ENCODE peak calls at places on chromosomes 4 and X, in seven cellular contexts. P is neural crest cell, E is right lobe of liver, W is BJ, I is AG09319, F is PC-9, J is tibial artery. X is an unnamed sample.

GRCh38 chrX:154409222-154409871 is at the start of gene DNASE1L1:
- DNase-seq in P (no peak), E (peak; percentile 82), W (peak; percentile 42), I (peak; percentile 61), F (peak; percentile 98), J (peak; percentile 87), X (peak; percentile 81)

GRCh38 chr4:75939890-75940691 is 722 bp downstream of the NAAA start:
- DNase-seq in P (peak; percentile 39), E (peak; percentile 86), W (no peak), I (no peak), F (peak; percentile 47), J (peak; percentile 76), X (peak; percentile 91)

GRCh38 chr4:94577136-94577535 is 125.4 kb downstream of the PDLIM5 start:
- DNase-seq in P (no peak), E (no peak), W (peak; percentile 26), I (no peak), F (no peak), J (peak; percentile 53), X (no peak)

GRCh38 chrX:125203379-125203736 is 116.3 kb upstream of the TEX13C start:
- DNase-seq in P (peak; percentile 10), E (peak; percentile 56), W (no peak), I (no peak), F (no peak), J (no peak), X (peak; percentile 5)

GRCh38 chr4:56655209-56655626 is 25.9 kb downstream of the HOPX start:
- DNase-seq in P (peak; percentile 18), E (no peak), W (no peak), I (no peak), F (no peak), J (no peak), X (peak; percentile 30)

GRCh38 chr4:96913437-96914075 is 1073.7 kb downstream of the PDHA2 start:
- DNase-seq in P (no peak), E (no peak), W (no peak), I (no peak), F (no peak), J (no peak), X (no peak)

GRCh38 chrX:115023139-115023538 is 5.7 kb upstream of the IL13RA2 start:
- DNase-seq in P (no peak), E (no peak), W (peak; percentile 47), I (peak; percentile 24), F (no peak), J (no peak), X (no peak)

GRCh38 chrX:54564942-54565341 is 34.9 kb downstream of the GNL3L start:
- DNase-seq in P (no peak), E (no peak), W (no peak), I (no peak), F (no peak), J (no peak), X (no peak)

GRCh38 chr4:110840221-110840654 is 217.4 kb upstream of the PITX2 start:
- DNase-seq in P (no peak), E (no peak), W (peak; percentile 40), I (no peak), F (no peak), J (no peak), X (no peak)

GRCh38 chr4:54784188-54784671 is 126.5 kb downstream of the KIT start:
- DNase-seq in P (no peak), E (peak; percentile 58), W (peak; percentile 95), I (peak; percentile 60), F (no peak), J (peak; percentile 95), X (no peak)

GRCh38 chr4:112423591-112423990 is 92.4 kb downstream of the NEUROG2 start:
- DNase-seq in P (no peak), E (no peak), W (no peak), I (no peak), F (no peak), J (no peak), X (no peak)

GRCh38 chr4:20044502-20044911 is 207.2 kb upstream of the SLIT2 start:
- DNase-seq in P (no peak), E (no peak), W (no peak), I (peak; percentile 39), F (no peak), J (no peak), X (no peak)

GRCh38 chr4:7575426-7575825 is 140.7 kb upstream of the PSAPL1 start:
- DNase-seq in P (no peak), E (no peak), W (no peak), I (no peak), F (no peak), J (no peak), X (no peak)

GRCh38 chr4:140635606-140636005 is 66.8 kb upstream of the UCP1 start:
- DNase-seq in P (no peak), E (peak; percentile 60), W (no peak), I (no peak), F (peak; percentile 75), J (no peak), X (no peak)

GRCh38 chrX:154751121-154751668 is 318 bp upstream of the GAB3 start:
- DNase-seq in P (no peak), E (peak; percentile 56), W (no peak), I (no peak), F (no peak), J (no peak), X (no peak)

GRCh38 chrX:151860827-151861226 is 51.9 kb upstream of the MAGEA4 start:
- DNase-seq in P (no peak), E (no peak), W (no peak), I (no peak), F (no peak), J (no peak), X (no peak)

GRCh38 chr4:10006236-10006603 is 15.1 kb downstream of the SLC2A9 start:
- DNase-seq in P (no peak), E (no peak), W (peak; percentile 28), I (no peak), F (peak; percentile 57), J (peak; percentile 75), X (no peak)

GRCh38 chr4:15011166-15011565 is 8.9 kb downstream of the CPEB2 start:
- DNase-seq in P (no peak), E (no peak), W (no peak), I (no peak), F (no peak), J (no peak), X (no peak)
- TF ChIP-seq CTCF in P (no peak), E (no peak), W (no peak), I (no peak), F (no peak), J (no peak), X (no peak)

GRCh38 chr4:891747-892146 is 40.4 kb downstream of the GAK start:
- DNase-seq in P (peak; percentile 23), E (no peak), W (no peak), I (no peak), F (peak; percentile 7), J (no peak), X (no peak)
- TF ChIP-seq CTCF in P (no peak), E (peak; percentile 7), W (peak; percentile 28), I (peak; percentile 10), F (peak; percentile 36), J (no peak), X (no peak)

GRCh38 chrX:56216332-56216731 is 15.8 kb upstream of the KLF8 start:
- DNase-seq in P (no peak), E (no peak), W (no peak), I (no peak), F (no peak), J (no peak), X (no peak)

GRCh38 chrX:56222473-56223000 is 9.6 kb upstream of the KLF8 start:
- DNase-seq in P (no peak), E (no peak), W (no peak), I (no peak), F (no peak), J (no peak), X (no peak)

GRCh38 chrX:56221101-56221500 is 11.1 kb upstream of the KLF8 start:
- DNase-seq in P (no peak), E (no peak), W (no peak), I (no peak), F (no peak), J (no peak), X (no peak)

GRCh38 chrX:56219702-56220101 is 12.5 kb upstream of the KLF8 start:
- DNase-seq in P (no peak), E (no peak), W (no peak), I (no peak), F (no peak), J (no peak), X (no peak)
- TF ChIP-seq CTCF in P (peak; percentile 26), E (peak; percentile 24), W (no peak), I (peak; percentile 24), F (peak; percentile 47), J (peak; percentile 32), X (no peak)

GRCh38 chr4:5460106-5460801 is 248.1 kb downstream of the EVC2 start:
- DNase-seq in P (peak; percentile 49), E (no peak), W (no peak), I (no peak), F (peak; percentile 7), J (no peak), X (peak; percentile 44)
- TF ChIP-seq CTCF in P (peak; percentile 68), E (peak; percentile 44), W (peak; percentile 73), I (peak; percentile 75), F (peak; percentile 64), J (no peak), X (no peak)

DNA sequence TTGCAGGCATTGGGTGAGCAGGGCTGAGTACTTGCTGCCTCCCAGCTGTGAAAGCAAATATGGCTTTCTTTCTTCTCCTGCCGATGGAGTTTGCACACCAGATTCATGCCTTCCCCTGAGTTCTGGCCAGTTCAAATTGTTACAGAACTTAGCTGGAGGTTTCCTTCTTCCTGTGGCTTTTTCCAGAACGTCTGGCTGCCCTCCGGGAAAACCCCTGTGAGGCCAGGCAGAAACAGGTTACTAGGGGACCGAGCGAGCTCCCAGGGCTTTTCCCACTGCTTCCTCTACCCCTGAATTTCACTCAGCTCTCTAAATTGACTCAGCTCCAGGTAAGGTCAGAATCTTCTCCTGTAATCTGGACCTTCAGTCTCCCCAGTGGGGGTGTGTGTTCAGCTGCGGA is 482.4 kb downstream of the C4orf33 start:
- DNase-seq in P (no peak), E (no peak), W (no peak), I (no peak), F (no peak), J (no peak), X (no peak)
- TF ChIP-seq CTCF in P (no peak), E (no peak), W (no peak), I (no peak), F (no peak), J (no peak), X (no peak)

DNA sequence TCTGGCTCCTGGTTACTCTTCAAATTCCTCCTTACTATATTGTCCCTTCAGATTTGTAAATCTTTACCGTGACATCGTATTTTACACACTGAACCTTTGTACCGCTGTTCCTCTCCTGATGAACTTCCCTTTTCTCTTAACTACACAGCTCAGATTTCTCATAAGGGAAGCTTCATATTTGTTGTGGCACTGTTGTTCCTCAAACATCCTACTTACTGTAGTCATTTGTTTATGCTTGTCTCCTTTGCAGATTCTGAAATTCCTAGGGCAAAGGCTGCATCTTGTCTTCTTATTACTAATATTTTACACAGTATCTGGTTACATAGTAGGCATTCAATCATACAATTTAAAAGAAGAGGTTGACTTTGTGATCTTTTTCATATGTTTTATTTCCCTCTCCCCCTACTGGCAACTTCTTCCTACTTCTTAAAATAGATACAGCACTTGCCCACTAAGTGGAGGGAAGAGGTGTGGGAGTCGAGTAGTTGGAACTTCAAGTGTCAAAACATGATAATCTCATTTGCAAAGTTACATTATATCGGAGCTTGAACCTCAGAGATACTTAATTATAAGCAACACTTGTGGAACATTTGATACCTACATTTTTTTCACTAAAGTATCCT is 50.0 kb downstream of the TET2 start:
- DNase-seq in P (no peak), E (no peak), W (no peak), I (no peak), F (no peak), J (no peak), X (no peak)
- TF ChIP-seq CTCF in P (peak; percentile 42), E (peak; percentile 17), W (peak; percentile 25), I (peak; percentile 3), F (no peak), J (no peak), X (no peak)

X was measured in GM13976.